ENCODE peak calls at places on chromosomes 3 and 15, in five cellular contexts. One of them, this sample, is unnamed.

GRCh38 chr15:89243046-89243690 is 611 bp upstream of the FANCI start:
- DNase-seq in H1: no peak
- DNase-seq in K562: no peak
- DNase-seq in GM12878: no peak
- DNase-seq in HepG2: no peak
- DNase-seq in this sample: no peak

GRCh38 chr15:59052915-59053407 is 52.0 kb upstream of the CCNB2 start:
- DNase-seq in GM12878: no peak
- DNase-seq in K562: no peak
- DNase-seq in HepG2: no peak
- DNase-seq in H1: no peak
- DNase-seq in this sample: no peak

GRCh38 chr3:131794766-131795381 is 239.9 kb downstream of the CPNE4 start:
- DNase-seq in H1: peak; percentile 54
- DNase-seq in K562: peak; percentile 48
- DNase-seq in GM12878: no peak
- DNase-seq in HepG2: peak; percentile 24
- DNase-seq in this sample: no peak

GRCh38 chr15:23038741-23039150 is 623 bp downstream of the TUBGCP5 start:
- DNase-seq in K562: no peak
- DNase-seq in GM12878: no peak
- DNase-seq in HepG2: peak; percentile 24
- DNase-seq in H1: no peak
- DNase-seq in this sample: no peak

GRCh38 chr3:132637590-132637989 is 22.0 kb downstream of the ACAD11 start:
- DNase-seq in H1: no peak
- DNase-seq in K562: no peak
- DNase-seq in GM12878: no peak
- DNase-seq in HepG2: no peak
- DNase-seq in this sample: no peak

GRCh38 chr3:56251343-56251945 is 216.8 kb downstream of the ERC2 start:
- DNase-seq in H1: no peak
- DNase-seq in GM12878: peak; percentile 8
- DNase-seq in K562: peak; percentile 26
- DNase-seq in HepG2: peak; percentile 18
- DNase-seq in this sample: peak; percentile 8

GRCh38 chr3:51568978-51569377 is 30.5 kb downstream of the RAD54L2 start:
- DNase-seq in GM12878: no peak
- DNase-seq in HepG2: no peak
- DNase-seq in K562: no peak
- DNase-seq in H1: no peak
- DNase-seq in this sample: no peak

GRCh38 chr3:134426660-134427181 is 52.5 kb upstream of the AMOTL2 start:
- DNase-seq in H1: no peak
- DNase-seq in K562: no peak
- DNase-seq in GM12878: no peak
- DNase-seq in HepG2: no peak
- DNase-seq in this sample: no peak

GRCh38 chr15:40838756-40839155 is 5.1 kb upstream of the SPINT1 start:
- DNase-seq in K562: no peak
- DNase-seq in HepG2: no peak
- DNase-seq in GM12878: no peak
- DNase-seq in H1: no peak
- DNase-seq in this sample: no peak

GRCh38 chr3:136162322-136162721 is 33.8 kb downstream of the MSL2 start:
- DNase-seq in HepG2: no peak
- DNase-seq in K562: no peak
- DNase-seq in GM12878: no peak
- DNase-seq in H1: no peak
- DNase-seq in this sample: no peak
- TF ChIP-seq POLR2A in HepG2: no peak
- TF ChIP-seq POLR2A in K562: no peak
- TF ChIP-seq POLR2A in GM12878: no peak
- TF ChIP-seq POLR2A in H1: no peak
- TF ChIP-seq POLR2A in this sample: no peak

GRCh38 chr15:66780172-66780972 is 78.3 kb downstream of the SMAD6 start:
- DNase-seq in H1: no peak
- DNase-seq in HepG2: no peak
- DNase-seq in GM12878: no peak
- DNase-seq in K562: no peak
- DNase-seq in this sample: no peak
- TF ChIP-seq TAF1 in H1: no peak
- TF ChIP-seq TAF1 in HepG2: no peak
- TF ChIP-seq TAF1 in GM12878: no peak
- TF ChIP-seq TAF1 in K562: no peak
- TF ChIP-seq TAF1 in this sample: no peak

DNA sequence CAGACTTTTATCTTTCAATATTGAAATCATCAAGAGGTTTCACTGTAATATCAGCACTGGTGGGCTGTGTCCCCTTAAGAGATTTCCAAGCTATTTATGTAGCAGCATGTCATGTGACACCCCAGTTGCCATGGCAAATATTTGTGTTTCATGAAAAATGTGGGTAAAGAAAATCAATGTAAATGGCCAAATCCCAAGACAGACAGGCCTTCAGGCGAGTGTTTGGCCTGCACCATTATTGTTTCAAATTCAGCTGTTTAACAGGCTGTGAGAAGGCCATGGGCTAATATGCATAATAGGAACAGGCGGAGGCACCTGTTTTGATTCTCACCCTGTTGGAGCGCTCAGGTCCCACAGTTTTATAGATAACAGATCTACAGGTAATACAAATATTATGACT is 104.2 kb downstream of the IQCH start:
- DNase-seq in K562: no peak
- DNase-seq in H1: no peak
- DNase-seq in GM12878: no peak
- DNase-seq in HepG2: peak; percentile 20
- DNase-seq in this sample: no peak
- TF ChIP-seq POLR2A in K562: no peak
- TF ChIP-seq POLR2A in H1: no peak
- TF ChIP-seq POLR2A in GM12878: no peak
- TF ChIP-seq POLR2A in HepG2: no peak
- TF ChIP-seq POLR2A in this sample: no peak

DNA sequence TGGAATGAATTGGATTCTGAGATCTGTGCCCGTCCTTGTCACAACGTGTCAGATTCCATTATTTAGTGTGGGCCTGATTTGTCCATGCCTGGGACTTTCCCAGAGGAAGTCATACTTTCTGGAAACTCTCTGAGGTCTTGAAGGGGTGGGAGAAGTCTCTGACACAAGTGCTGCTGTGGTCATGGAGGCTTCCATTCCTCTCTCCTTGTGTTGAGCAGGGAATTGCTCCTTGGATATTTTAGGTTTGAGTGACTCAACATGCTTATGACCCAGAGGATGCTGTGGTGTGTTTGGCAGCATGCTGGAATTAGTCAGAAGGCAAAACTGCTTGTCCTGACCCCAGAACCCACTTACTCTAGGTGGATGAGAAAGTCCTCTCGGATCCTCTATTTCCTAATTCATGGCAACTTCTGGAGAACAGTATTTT is 132.1 kb downstream of the LPP start:
- DNase-seq in H1: no peak
- DNase-seq in HepG2: no peak
- DNase-seq in K562: no peak
- DNase-seq in GM12878: no peak
- DNase-seq in this sample: no peak
- TF ChIP-seq TAF1 in H1: no peak
- TF ChIP-seq TAF1 in HepG2: no peak
- TF ChIP-seq TAF1 in K562: no peak
- TF ChIP-seq TAF1 in GM12878: no peak
- TF ChIP-seq TAF1 in this sample: no peak

DNA sequence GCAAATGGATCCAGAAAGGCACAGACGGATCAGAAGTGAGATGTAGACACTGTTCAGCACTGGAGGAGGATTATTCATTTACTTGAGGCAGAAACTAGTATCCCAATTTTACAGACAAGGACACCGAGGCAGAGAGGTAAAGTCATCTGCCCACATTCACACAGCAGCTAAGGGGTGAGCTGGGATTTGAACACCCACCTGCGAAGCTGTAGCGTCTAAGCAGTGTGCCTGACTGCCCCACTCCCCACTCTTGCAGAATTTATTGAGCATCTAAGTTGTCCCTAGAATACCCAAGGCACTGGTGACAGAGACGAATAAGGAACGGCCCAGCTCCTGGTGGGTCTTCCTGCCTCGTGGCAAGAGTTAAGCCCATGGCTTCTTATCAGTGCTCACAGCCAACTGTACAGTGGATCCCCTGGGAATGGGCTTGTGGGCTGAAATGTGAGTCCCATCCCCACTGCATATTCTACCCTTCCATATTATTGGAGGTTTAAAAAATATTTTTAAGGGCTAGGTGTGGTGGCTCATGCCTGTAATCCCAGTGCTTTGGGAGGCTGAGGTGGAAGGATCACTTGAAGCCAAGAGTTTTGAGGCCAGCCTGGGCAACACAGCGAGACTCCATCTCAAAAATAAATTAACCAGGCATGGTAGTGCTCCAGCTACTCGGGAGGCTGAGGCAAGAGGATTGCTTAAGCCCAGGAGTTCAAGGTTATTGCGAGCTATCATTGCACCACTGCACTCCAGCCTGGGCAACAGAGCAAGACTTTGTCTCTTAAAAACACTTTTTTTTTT is 77.6 kb downstream of the IQSEC1 start:
- DNase-seq in K562: no peak
- DNase-seq in HepG2: peak; percentile 49
- DNase-seq in H1: no peak
- DNase-seq in GM12878: no peak
- DNase-seq in this sample: no peak
- TF ChIP-seq POLR2A in K562: no peak
- TF ChIP-seq POLR2A in HepG2: no peak
- TF ChIP-seq POLR2A in H1: no peak
- TF ChIP-seq POLR2A in GM12878: no peak
- TF ChIP-seq POLR2A in this sample: no peak